ENCODE peak calls at places on chromosomes 16 and 17, in seven cellular contexts. K, T, W, P, Z, I and L are unnamed samples.

GRCh38 chr17:11308550-11308949 is 67.5 kb downstream of the SHISA6 start:
- DNase-seq in Z (no peak), I (no peak), P (no peak), W (no peak), T (no peak), K (no peak), L (no peak)

GRCh38 chr16:29899516-29900101 is at the start of gene SEZ6L2:
- DNase-seq in P (peak; percentile 89), W (peak; percentile 78), T (peak; percentile 81), Z (peak; percentile 97), K (peak; percentile 75), I (peak; percentile 90), L (peak; percentile 96)

GRCh38 chr17:5011928-5012327 is 14.2 kb downstream of the KIF1C start:
- DNase-seq in I (no peak), Z (no peak), P (peak; percentile 62), K (no peak), W (peak; percentile 41), T (peak; percentile 17), L (peak; percentile 91)

GRCh38 chr17:61265397-61265796 is 134.2 kb upstream of the TBX2 start:
- DNase-seq in P (no peak), T (no peak), K (no peak), Z (no peak), I (no peak), W (no peak), L (no peak)

GRCh38 chr17:34652001-34652400 is 72.6 kb downstream of the TMEM132E start:
- DNase-seq in W (no peak), P (no peak), T (no peak), I (no peak), K (no peak), Z (no peak), L (no peak)

GRCh38 chr16:84532299-84532724 is 27.9 kb upstream of the MEAK7 start:
- DNase-seq in T (peak; percentile 95), I (no peak), P (peak; percentile 96), W (no peak), Z (no peak), K (no peak), L (peak; percentile 90)

GRCh38 chr17:59812139-59812538 is 80.6 kb downstream of the TUBD1 start:
- DNase-seq in W (no peak), T (no peak), Z (no peak), K (no peak), I (no peak), P (no peak), L (no peak)

GRCh38 chr17:67111327-67111726 is 67.0 kb downstream of the CACNG1 start:
- DNase-seq in T (no peak), W (no peak), K (no peak), Z (no peak), P (no peak), I (no peak), L (no peak)

GRCh38 chr17:46129302-46129701 is 63.9 kb downstream of the KANSL1 start:
- DNase-seq in P (no peak), T (no peak), K (no peak), W (no peak), I (no peak), Z (no peak), L (no peak)

GRCh38 chr17:44795928-44796327 is 34.2 kb downstream of the GJC1 start:
- DNase-seq in I (no peak), T (no peak), K (no peak), P (no peak), W (no peak), Z (no peak), L (no peak)

GRCh38 chr16:29820730-29821662 is 734 bp downstream of the MVP start:
- DNase-seq in Z (no peak), W (peak; percentile 79), T (no peak), K (no peak), P (no peak), I (no peak), L (no peak)

GRCh38 chr17:40560592-40561293 is 4.5 kb downstream of the CCR7 start:
- DNase-seq in K (no peak), W (peak; percentile 93), P (no peak), T (peak; percentile 76), Z (no peak), I (peak; percentile 4), L (peak; percentile 75)